ENCODE peak calls at places on chromosomes 13 and 19, in four cellular contexts. B is IMR-90, I is activated T-cell treated with anti-CD3 and anti-CD28 coated beads for 1 hour, X is tibial nerve. V is an unnamed sample.

GRCh38 chr13:79966039-79966438 is 374.9 kb downstream of the SPRY2 start:
- DNase-seq in I (no peak), X (no peak), B (peak), V (no peak)

GRCh38 chr19:3189702-3190469 is 4.2 kb downstream of the NCLN start:
- DNase-seq in B (no peak), X (no peak), I (no peak), V (no peak)

GRCh38 chr13:114077938-114078335 is 54.5 kb downstream of the RASA3 start:
- DNase-seq in B (peak), I (no peak), X (peak), V (no peak)

GRCh38 chr19:11499890-11500420 is 5.7 kb downstream of the ZNF653 start:
- DNase-seq in I (no peak), X (no peak), B (no peak), V (no peak)

GRCh38 chr19:16566161-16566560 is 6.1 kb downstream of the SLC35E1 start:
- DNase-seq in B (no peak), X (no peak), I (peak), V (no peak)

GRCh38 chr13:99496322-99497142 is 4.7 kb upstream of the TM9SF2 start:
- DNase-seq in X (no peak), B (peak), I (peak), V (no peak)

GRCh38 chr13:46721054-46721453 is 75.9 kb downstream of the ESD start:
- DNase-seq in I (peak), X (no peak), B (peak), V (peak)

GRCh38 chr19:30784850-30785459 is 412.8 kb downstream of the ZNF536 start:
- DNase-seq in B (peak), I (peak), X (peak), V (no peak)

GRCh38 chr13:30872685-30873443 is 33.2 kb upstream of the MEDAG start:
- DNase-seq in X (no peak), B (peak), I (no peak), V (no peak)

GRCh38 chr13:50094615-50095293 is 79.5 kb downstream of the KCNRG start:
- DNase-seq in B (peak), X (no peak), I (no peak), V (no peak)

GRCh38 chr19:35119578-35119977 is 4.0 kb downstream of the FXYD3 start:
- DNase-seq in X (no peak), B (no peak), I (no peak), V (no peak)